ENCODE peak calls at places on chromosome 10, in six cellular contexts. One of them, this sample, is unnamed.
A peak's percentile ranks its signal among the peaks of the same experiment; 100 is the strongest.

GRCh38 chr10:52871191-52871843 is 98.7 kb upstream of the MBL2 start:
- DNase-seq in stimulated activated CD8-positive, alpha-beta memory T cell treated with anti-CD3 and anti-CD28 coated beads, Interleukin-2, amount 100 ng/mL, for 1 hour: no peak
- DNase-seq in T-helper 9 cell: no peak
- DNase-seq in stimulated activated CD4-positive, alpha-beta T cell treated with anti-CD3 and anti-CD28 coated beads, Interleukin-12 subunit alpha, Interleukin-12 subunit beta, amount 100 ng/mL, for 4 hours: no peak
- DNase-seq in right cardiac atrium: no peak
- DNase-seq in body of pancreas: no peak
- DNase-seq in this sample: no peak

GRCh38 chr10:133096616-133097269 is 9.0 kb downstream of the ADGRA1 start:
- DNase-seq in stimulated activated CD8-positive, alpha-beta memory T cell treated with anti-CD3 and anti-CD28 coated beads, Interleukin-2, amount 100 ng/mL, for 1 hour: no peak
- DNase-seq in T-helper 9 cell: no peak
- DNase-seq in stimulated activated CD4-positive, alpha-beta T cell treated with anti-CD3 and anti-CD28 coated beads, Interleukin-12 subunit alpha, Interleukin-12 subunit beta, amount 100 ng/mL, for 4 hours: no peak
- DNase-seq in right cardiac atrium: peak; percentile 63
- DNase-seq in body of pancreas: no peak
- DNase-seq in this sample: no peak

GRCh38 chr10:21364196-21365114 is 161.0 kb downstream of the SKIDA1 start:
- DNase-seq in stimulated activated CD8-positive, alpha-beta memory T cell treated with anti-CD3 and anti-CD28 coated beads, Interleukin-2, amount 100 ng/mL, for 1 hour: no peak
- DNase-seq in T-helper 9 cell: no peak
- DNase-seq in stimulated activated CD4-positive, alpha-beta T cell treated with anti-CD3 and anti-CD28 coated beads, Interleukin-12 subunit alpha, Interleukin-12 subunit beta, amount 100 ng/mL, for 4 hours: no peak
- DNase-seq in right cardiac atrium: peak; percentile 71
- DNase-seq in body of pancreas: no peak
- DNase-seq in this sample: peak; percentile 36

GRCh38 chr10:27240891-27241639 is 468 bp upstream of the ACBD5 start:
- DNase-seq in stimulated activated CD8-positive, alpha-beta memory T cell treated with anti-CD3 and anti-CD28 coated beads, Interleukin-2, amount 100 ng/mL, for 1 hour: no peak
- DNase-seq in T-helper 9 cell: no peak
- DNase-seq in stimulated activated CD4-positive, alpha-beta T cell treated with anti-CD3 and anti-CD28 coated beads, Interleukin-12 subunit alpha, Interleukin-12 subunit beta, amount 100 ng/mL, for 4 hours: no peak
- DNase-seq in right cardiac atrium: peak; percentile 67
- DNase-seq in body of pancreas: peak; percentile 41
- DNase-seq in this sample: no peak

GRCh38 chr10:3551761-3552160 is 233.2 kb downstream of the KLF6 start:
- DNase-seq in stimulated activated CD8-positive, alpha-beta memory T cell treated with anti-CD3 and anti-CD28 coated beads, Interleukin-2, amount 100 ng/mL, for 1 hour: no peak
- DNase-seq in T-helper 9 cell: no peak
- DNase-seq in stimulated activated CD4-positive, alpha-beta T cell treated with anti-CD3 and anti-CD28 coated beads, Interleukin-12 subunit alpha, Interleukin-12 subunit beta, amount 100 ng/mL, for 4 hours: no peak
- DNase-seq in right cardiac atrium: no peak
- DNase-seq in body of pancreas: no peak
- DNase-seq in this sample: no peak

GRCh38 chr10:98673156-98673765 is 226.5 kb upstream of the HPS1 start:
- DNase-seq in stimulated activated CD8-positive, alpha-beta memory T cell treated with anti-CD3 and anti-CD28 coated beads, Interleukin-2, amount 100 ng/mL, for 1 hour: no peak
- DNase-seq in T-helper 9 cell: no peak
- DNase-seq in stimulated activated CD4-positive, alpha-beta T cell treated with anti-CD3 and anti-CD28 coated beads, Interleukin-12 subunit alpha, Interleukin-12 subunit beta, amount 100 ng/mL, for 4 hours: no peak
- DNase-seq in right cardiac atrium: no peak
- DNase-seq in body of pancreas: no peak
- DNase-seq in this sample: no peak

GRCh38 chr10:104297697-104298660 is 29.0 kb downstream of the GSTO2 start:
- DNase-seq in stimulated activated CD8-positive, alpha-beta memory T cell treated with anti-CD3 and anti-CD28 coated beads, Interleukin-2, amount 100 ng/mL, for 1 hour: no peak
- DNase-seq in T-helper 9 cell: peak; percentile 32
- DNase-seq in stimulated activated CD4-positive, alpha-beta T cell treated with anti-CD3 and anti-CD28 coated beads, Interleukin-12 subunit alpha, Interleukin-12 subunit beta, amount 100 ng/mL, for 4 hours: no peak
- DNase-seq in right cardiac atrium: peak; percentile 63
- DNase-seq in body of pancreas: no peak
- DNase-seq in this sample: no peak

GRCh38 chr10:124125305-124126116 is 32.1 kb upstream of the CHST15 start:
- DNase-seq in stimulated activated CD8-positive, alpha-beta memory T cell treated with anti-CD3 and anti-CD28 coated beads, Interleukin-2, amount 100 ng/mL, for 1 hour: no peak
- DNase-seq in T-helper 9 cell: no peak
- DNase-seq in stimulated activated CD4-positive, alpha-beta T cell treated with anti-CD3 and anti-CD28 coated beads, Interleukin-12 subunit alpha, Interleukin-12 subunit beta, amount 100 ng/mL, for 4 hours: no peak
- DNase-seq in right cardiac atrium: no peak
- DNase-seq in body of pancreas: no peak
- DNase-seq in this sample: no peak

GRCh38 chr10:89262331-89263020 is 10.9 kb upstream of the LIPA start:
- DNase-seq in stimulated activated CD8-positive, alpha-beta memory T cell treated with anti-CD3 and anti-CD28 coated beads, Interleukin-2, amount 100 ng/mL, for 1 hour: no peak
- DNase-seq in T-helper 9 cell: no peak
- DNase-seq in stimulated activated CD4-positive, alpha-beta T cell treated with anti-CD3 and anti-CD28 coated beads, Interleukin-12 subunit alpha, Interleukin-12 subunit beta, amount 100 ng/mL, for 4 hours: no peak
- DNase-seq in right cardiac atrium: no peak
- DNase-seq in body of pancreas: no peak
- DNase-seq in this sample: no peak

GRCh38 chr10:46545861-46546590 is 10.4 kb downstream of the GPRIN2 start:
- DNase-seq in stimulated activated CD8-positive, alpha-beta memory T cell treated with anti-CD3 and anti-CD28 coated beads, Interleukin-2, amount 100 ng/mL, for 1 hour: no peak
- DNase-seq in T-helper 9 cell: no peak
- DNase-seq in stimulated activated CD4-positive, alpha-beta T cell treated with anti-CD3 and anti-CD28 coated beads, Interleukin-12 subunit alpha, Interleukin-12 subunit beta, amount 100 ng/mL, for 4 hours: no peak
- DNase-seq in right cardiac atrium: peak; percentile 38
- DNase-seq in body of pancreas: no peak
- DNase-seq in this sample: no peak

GRCh38 chr10:73780966-73781365 is 882 bp upstream of the CHCHD1 start:
- DNase-seq in stimulated activated CD8-positive, alpha-beta memory T cell treated with anti-CD3 and anti-CD28 coated beads, Interleukin-2, amount 100 ng/mL, for 1 hour: no peak
- DNase-seq in T-helper 9 cell: no peak
- DNase-seq in stimulated activated CD4-positive, alpha-beta T cell treated with anti-CD3 and anti-CD28 coated beads, Interleukin-12 subunit alpha, Interleukin-12 subunit beta, amount 100 ng/mL, for 4 hours: no peak
- DNase-seq in right cardiac atrium: no peak
- DNase-seq in body of pancreas: no peak
- DNase-seq in this sample: no peak

GRCh38 chr10:56472978-56473377 is 111.9 kb upstream of the ZWINT start:
- DNase-seq in stimulated activated CD8-positive, alpha-beta memory T cell treated with anti-CD3 and anti-CD28 coated beads, Interleukin-2, amount 100 ng/mL, for 1 hour: no peak
- DNase-seq in T-helper 9 cell: no peak
- DNase-seq in stimulated activated CD4-positive, alpha-beta T cell treated with anti-CD3 and anti-CD28 coated beads, Interleukin-12 subunit alpha, Interleukin-12 subunit beta, amount 100 ng/mL, for 4 hours: no peak
- DNase-seq in right cardiac atrium: no peak
- DNase-seq in body of pancreas: no peak
- DNase-seq in this sample: no peak

GRCh38 chr10:3091346-3091787 is 24.0 kb downstream of the PFKP start:
- DNase-seq in stimulated activated CD8-positive, alpha-beta memory T cell treated with anti-CD3 and anti-CD28 coated beads, Interleukin-2, amount 100 ng/mL, for 1 hour: no peak
- DNase-seq in T-helper 9 cell: no peak
- DNase-seq in stimulated activated CD4-positive, alpha-beta T cell treated with anti-CD3 and anti-CD28 coated beads, Interleukin-12 subunit alpha, Interleukin-12 subunit beta, amount 100 ng/mL, for 4 hours: no peak
- DNase-seq in right cardiac atrium: peak; percentile 12
- DNase-seq in body of pancreas: no peak
- DNase-seq in this sample: no peak

GRCh38 chr10:520402-520787 is 169.1 kb downstream of the DIP2C start:
- DNase-seq in stimulated activated CD8-positive, alpha-beta memory T cell treated with anti-CD3 and anti-CD28 coated beads, Interleukin-2, amount 100 ng/mL, for 1 hour: no peak
- DNase-seq in T-helper 9 cell: no peak
- DNase-seq in stimulated activated CD4-positive, alpha-beta T cell treated with anti-CD3 and anti-CD28 coated beads, Interleukin-12 subunit alpha, Interleukin-12 subunit beta, amount 100 ng/mL, for 4 hours: no peak
- DNase-seq in right cardiac atrium: peak; percentile 69
- DNase-seq in body of pancreas: no peak
- DNase-seq in this sample: no peak

GRCh38 chr10:15168296-15168780 is at the start of gene NMT2:
- DNase-seq in stimulated activated CD8-positive, alpha-beta memory T cell treated with anti-CD3 and anti-CD28 coated beads, Interleukin-2, amount 100 ng/mL, for 1 hour: no peak
- DNase-seq in T-helper 9 cell: no peak
- DNase-seq in stimulated activated CD4-positive, alpha-beta T cell treated with anti-CD3 and anti-CD28 coated beads, Interleukin-12 subunit alpha, Interleukin-12 subunit beta, amount 100 ng/mL, for 4 hours: no peak
- DNase-seq in right cardiac atrium: peak; percentile 95
- DNase-seq in body of pancreas: peak; percentile 89
- DNase-seq in this sample: peak; percentile 32

GRCh38 chr10:129945941-129946760 is 17.9 kb downstream of the EBF3 start:
- DNase-seq in stimulated activated CD8-positive, alpha-beta memory T cell treated with anti-CD3 and anti-CD28 coated beads, Interleukin-2, amount 100 ng/mL, for 1 hour: no peak
- DNase-seq in T-helper 9 cell: no peak
- DNase-seq in stimulated activated CD4-positive, alpha-beta T cell treated with anti-CD3 and anti-CD28 coated beads, Interleukin-12 subunit alpha, Interleukin-12 subunit beta, amount 100 ng/mL, for 4 hours: no peak
- DNase-seq in right cardiac atrium: peak; percentile 85
- DNase-seq in body of pancreas: no peak
- DNase-seq in this sample: no peak

GRCh38 chr10:128727114-128727513 is 600.9 kb upstream of the MKI67 start:
- DNase-seq in stimulated activated CD8-positive, alpha-beta memory T cell treated with anti-CD3 and anti-CD28 coated beads, Interleukin-2, amount 100 ng/mL, for 1 hour: no peak
- DNase-seq in T-helper 9 cell: no peak
- DNase-seq in stimulated activated CD4-positive, alpha-beta T cell treated with anti-CD3 and anti-CD28 coated beads, Interleukin-12 subunit alpha, Interleukin-12 subunit beta, amount 100 ng/mL, for 4 hours: no peak
- DNase-seq in right cardiac atrium: no peak
- DNase-seq in body of pancreas: no peak
- DNase-seq in this sample: no peak

GRCh38 chr10:99234067-99234738 is 1.4 kb downstream of the HPSE2 start:
- DNase-seq in stimulated activated CD8-positive, alpha-beta memory T cell treated with anti-CD3 and anti-CD28 coated beads, Interleukin-2, amount 100 ng/mL, for 1 hour: no peak
- DNase-seq in T-helper 9 cell: no peak
- DNase-seq in stimulated activated CD4-positive, alpha-beta T cell treated with anti-CD3 and anti-CD28 coated beads, Interleukin-12 subunit alpha, Interleukin-12 subunit beta, amount 100 ng/mL, for 4 hours: peak; percentile 9
- DNase-seq in right cardiac atrium: peak; percentile 73
- DNase-seq in body of pancreas: peak; percentile 16
- DNase-seq in this sample: peak; percentile 3

GRCh38 chr10:103759100-103759781 is 96.1 kb downstream of the SH3PXD2A start:
- DNase-seq in stimulated activated CD8-positive, alpha-beta memory T cell treated with anti-CD3 and anti-CD28 coated beads, Interleukin-2, amount 100 ng/mL, for 1 hour: no peak
- DNase-seq in T-helper 9 cell: no peak
- DNase-seq in stimulated activated CD4-positive, alpha-beta T cell treated with anti-CD3 and anti-CD28 coated beads, Interleukin-12 subunit alpha, Interleukin-12 subunit beta, amount 100 ng/mL, for 4 hours: no peak
- DNase-seq in right cardiac atrium: peak; percentile 74
- DNase-seq in body of pancreas: peak; percentile 66
- DNase-seq in this sample: no peak

GRCh38 chr10:119575998-119576397 is 20.8 kb downstream of the TIAL1 start:
- DNase-seq in stimulated activated CD8-positive, alpha-beta memory T cell treated with anti-CD3 and anti-CD28 coated beads, Interleukin-2, amount 100 ng/mL, for 1 hour: no peak
- DNase-seq in T-helper 9 cell: no peak
- DNase-seq in stimulated activated CD4-positive, alpha-beta T cell treated with anti-CD3 and anti-CD28 coated beads, Interleukin-12 subunit alpha, Interleukin-12 subunit beta, amount 100 ng/mL, for 4 hours: no peak
- DNase-seq in right cardiac atrium: no peak
- DNase-seq in body of pancreas: no peak
- DNase-seq in this sample: no peak

GRCh38 chr10:31353574-31353973 is 34.6 kb downstream of the ZEB1 start:
- DNase-seq in stimulated activated CD8-positive, alpha-beta memory T cell treated with anti-CD3 and anti-CD28 coated beads, Interleukin-2, amount 100 ng/mL, for 1 hour: no peak
- DNase-seq in T-helper 9 cell: no peak
- DNase-seq in stimulated activated CD4-positive, alpha-beta T cell treated with anti-CD3 and anti-CD28 coated beads, Interleukin-12 subunit alpha, Interleukin-12 subunit beta, amount 100 ng/mL, for 4 hours: no peak
- DNase-seq in right cardiac atrium: no peak
- DNase-seq in body of pancreas: no peak
- DNase-seq in this sample: no peak

GRCh38 chr10:6491841-6492609 is 88.1 kb downstream of the PRKCQ start:
- DNase-seq in stimulated activated CD8-positive, alpha-beta memory T cell treated with anti-CD3 and anti-CD28 coated beads, Interleukin-2, amount 100 ng/mL, for 1 hour: no peak
- DNase-seq in T-helper 9 cell: no peak
- DNase-seq in stimulated activated CD4-positive, alpha-beta T cell treated with anti-CD3 and anti-CD28 coated beads, Interleukin-12 subunit alpha, Interleukin-12 subunit beta, amount 100 ng/mL, for 4 hours: no peak
- DNase-seq in right cardiac atrium: no peak
- DNase-seq in body of pancreas: no peak
- DNase-seq in this sample: no peak

GRCh38 chr10:7035111-7035761 is 375.6 kb downstream of the SFMBT2 start:
- DNase-seq in stimulated activated CD8-positive, alpha-beta memory T cell treated with anti-CD3 and anti-CD28 coated beads, Interleukin-2, amount 100 ng/mL, for 1 hour: no peak
- DNase-seq in T-helper 9 cell: no peak
- DNase-seq in stimulated activated CD4-positive, alpha-beta T cell treated with anti-CD3 and anti-CD28 coated beads, Interleukin-12 subunit alpha, Interleukin-12 subunit beta, amount 100 ng/mL, for 4 hours: peak; percentile 28
- DNase-seq in right cardiac atrium: no peak
- DNase-seq in body of pancreas: no peak
- DNase-seq in this sample: no peak

GRCh38 chr10:19263262-19263661 is 214.7 kb downstream of the MALRD1 start:
- DNase-seq in stimulated activated CD8-positive, alpha-beta memory T cell treated with anti-CD3 and anti-CD28 coated beads, Interleukin-2, amount 100 ng/mL, for 1 hour: no peak
- DNase-seq in T-helper 9 cell: no peak
- DNase-seq in stimulated activated CD4-positive, alpha-beta T cell treated with anti-CD3 and anti-CD28 coated beads, Interleukin-12 subunit alpha, Interleukin-12 subunit beta, amount 100 ng/mL, for 4 hours: no peak
- DNase-seq in right cardiac atrium: no peak
- DNase-seq in body of pancreas: no peak
- DNase-seq in this sample: no peak

GRCh38 chr10:50511512-50512213 is 112.1 kb downstream of the SGMS1 start:
- DNase-seq in stimulated activated CD8-positive, alpha-beta memory T cell treated with anti-CD3 and anti-CD28 coated beads, Interleukin-2, amount 100 ng/mL, for 1 hour: no peak
- DNase-seq in T-helper 9 cell: no peak
- DNase-seq in stimulated activated CD4-positive, alpha-beta T cell treated with anti-CD3 and anti-CD28 coated beads, Interleukin-12 subunit alpha, Interleukin-12 subunit beta, amount 100 ng/mL, for 4 hours: no peak
- DNase-seq in right cardiac atrium: no peak
- DNase-seq in body of pancreas: no peak
- DNase-seq in this sample: no peak

GRCh38 chr10:69908071-69908470 is 106.4 kb downstream of the COL13A1 start:
- DNase-seq in stimulated activated CD8-positive, alpha-beta memory T cell treated with anti-CD3 and anti-CD28 coated beads, Interleukin-2, amount 100 ng/mL, for 1 hour: no peak
- DNase-seq in T-helper 9 cell: no peak
- DNase-seq in stimulated activated CD4-positive, alpha-beta T cell treated with anti-CD3 and anti-CD28 coated beads, Interleukin-12 subunit alpha, Interleukin-12 subunit beta, amount 100 ng/mL, for 4 hours: no peak
- DNase-seq in right cardiac atrium: no peak
- DNase-seq in body of pancreas: no peak
- DNase-seq in this sample: no peak

GRCh38 chr10:103019426-103019825 is 101.3 kb downstream of the CNNM2 start:
- DNase-seq in stimulated activated CD8-positive, alpha-beta memory T cell treated with anti-CD3 and anti-CD28 coated beads, Interleukin-2, amount 100 ng/mL, for 1 hour: no peak
- DNase-seq in T-helper 9 cell: no peak
- DNase-seq in stimulated activated CD4-positive, alpha-beta T cell treated with anti-CD3 and anti-CD28 coated beads, Interleukin-12 subunit alpha, Interleukin-12 subunit beta, amount 100 ng/mL, for 4 hours: no peak
- DNase-seq in right cardiac atrium: no peak
- DNase-seq in body of pancreas: no peak
- DNase-seq in this sample: no peak

GRCh38 chr10:58967551-58968418 is 208.7 kb upstream of the PHYHIPL start:
- DNase-seq in stimulated activated CD8-positive, alpha-beta memory T cell treated with anti-CD3 and anti-CD28 coated beads, Interleukin-2, amount 100 ng/mL, for 1 hour: no peak
- DNase-seq in T-helper 9 cell: no peak
- DNase-seq in stimulated activated CD4-positive, alpha-beta T cell treated with anti-CD3 and anti-CD28 coated beads, Interleukin-12 subunit alpha, Interleukin-12 subunit beta, amount 100 ng/mL, for 4 hours: no peak
- DNase-seq in right cardiac atrium: peak; percentile 63
- DNase-seq in body of pancreas: peak; percentile 68
- DNase-seq in this sample: no peak

GRCh38 chr10:119703903-119704508 is 21.8 kb upstream of the INPP5F start:
- DNase-seq in stimulated activated CD8-positive, alpha-beta memory T cell treated with anti-CD3 and anti-CD28 coated beads, Interleukin-2, amount 100 ng/mL, for 1 hour: no peak
- DNase-seq in T-helper 9 cell: no peak
- DNase-seq in stimulated activated CD4-positive, alpha-beta T cell treated with anti-CD3 and anti-CD28 coated beads, Interleukin-12 subunit alpha, Interleukin-12 subunit beta, amount 100 ng/mL, for 4 hours: no peak
- DNase-seq in right cardiac atrium: no peak
- DNase-seq in body of pancreas: no peak
- DNase-seq in this sample: no peak

GRCh38 chr10:99930731-99931550 is 78.8 kb downstream of the DNMBP start:
- DNase-seq in stimulated activated CD8-positive, alpha-beta memory T cell treated with anti-CD3 and anti-CD28 coated beads, Interleukin-2, amount 100 ng/mL, for 1 hour: no peak
- DNase-seq in T-helper 9 cell: no peak
- DNase-seq in stimulated activated CD4-positive, alpha-beta T cell treated with anti-CD3 and anti-CD28 coated beads, Interleukin-12 subunit alpha, Interleukin-12 subunit beta, amount 100 ng/mL, for 4 hours: no peak
- DNase-seq in right cardiac atrium: no peak
- DNase-seq in body of pancreas: peak; percentile 97
- DNase-seq in this sample: no peak